ENCODE peak calls at places on chromosome X, in five cellular contexts. O is IMR-90, M is dorsolateral prefrontal cortex, V is retina, E is NCI-H1694 treated with DMSO at 0.1 percent for 48 hours. Q is an unnamed sample.
A peak's percentile ranks its signal among the peaks of the same experiment; 100 is the strongest.

GRCh38 chrX:96682516-96682915 is 2.1 kb upstream of the DIAPH2 start:
- DNase-seq in O (no peak), M (no peak), V (no peak), E (no peak), Q (no peak)

GRCh38 chrX:68945603-68946228 is 116.9 kb downstream of the EFNB1 start:
- DNase-seq in E (no peak), V (no peak), O (peak; percentile 70), M (no peak), Q (peak; percentile 86)

GRCh38 chrX:45959567-45959966 is 585.7 kb downstream of the ZNF674 start:
- DNase-seq in V (no peak), O (no peak), M (no peak), E (no peak), Q (no peak)

GRCh38 chrX:110795645-110796510 is at the start of gene CHRDL1:
- DNase-seq in E (peak; percentile 10), M (peak; percentile 44), V (peak; percentile 75), O (no peak), Q (no peak)

GRCh38 chrX:29903365-29903764 is 312.0 kb upstream of the MAGEB2 start:
- DNase-seq in E (no peak), V (no peak), M (no peak), O (peak; percentile 7), Q (peak; percentile 19)

GRCh38 chrX:120768254-120768653 is 107.4 kb downstream of the CT47B1 start:
- DNase-seq in V (no peak), M (no peak), E (no peak), O (no peak), Q (no peak)

GRCh38 chrX:149314031-149314430 is 191.1 kb downstream of the IDS start:
- DNase-seq in M (no peak), V (no peak), E (no peak), O (no peak), Q (peak; percentile 27)

GRCh38 chrX:121456315-121456714 is 408.9 kb downstream of the GLUD2 start:
- DNase-seq in M (no peak), V (no peak), E (no peak), O (no peak), Q (no peak)

GRCh38 chrX:135112096-135112729 is 8.1 kb downstream of the ETDB start:
- DNase-seq in M (no peak), V (peak; percentile 19), E (peak; percentile 5), O (peak; percentile 31), Q (peak; percentile 53)

GRCh38 chrX:42128587-42128986 is 205.2 kb upstream of the CASK start:
- DNase-seq in V (no peak), O (no peak), E (no peak), M (no peak), Q (no peak)

GRCh38 chrX:42708222-42708621 is 69.7 kb downstream of the PPP1R2C start:
- DNase-seq in V (no peak), O (no peak), E (no peak), M (no peak), Q (peak; percentile 57)

GRCh38 chrX:110146521-110146920 is 143.6 kb downstream of the TMEM164 start:
- DNase-seq in M (no peak), E (peak; percentile 45), O (peak; percentile 48), V (peak; percentile 43), Q (peak; percentile 67)

GRCh38 chrX:43882294-43882681 is at the start of gene MAOB:
- DNase-seq in M (peak; percentile 59), O (no peak), E (no peak), V (peak; percentile 31), Q (no peak)

GRCh38 chrX:20454117-20454516 is 187.4 kb upstream of the RPS6KA3 start:
- DNase-seq in E (no peak), O (peak; percentile 25), M (no peak), V (no peak), Q (peak; percentile 3)

GRCh38 chrX:46574337-46574940 is 874 bp downstream of the CHST7 start:
- DNase-seq in E (no peak), V (peak; percentile 70), O (no peak), M (peak; percentile 44), Q (no peak)

GRCh38 chrX:39818071-39818470 is 279.7 kb downstream of the BCOR start:
- DNase-seq in M (no peak), O (no peak), V (no peak), E (no peak), Q (no peak)

GRCh38 chrX:110407910-110408545 is 49.4 kb downstream of the RTL9 start:
- DNase-seq in V (peak; percentile 56), E (peak; percentile 72), O (peak; percentile 71), M (no peak), Q (peak; percentile 76)

GRCh38 chrX:1397441-1397840 is 5.5 kb upstream of the SLC25A6 start:
- DNase-seq in M (peak; percentile 12), V (no peak), E (no peak), O (no peak), Q (no peak)

GRCh38 chrX:100895365-100896075 is 21.4 kb upstream of the NOX1 start:
- DNase-seq in V (peak; percentile 15), O (peak; percentile 44), M (no peak), E (peak; percentile 4), Q (peak; percentile 57)

GRCh38 chrX:11968470-11968869 is 169.8 kb upstream of the FRMPD4 start:
- DNase-seq in M (no peak), O (peak; percentile 21), E (no peak), V (no peak), Q (peak; percentile 60)

GRCh38 chrX:51332188-51332942 is at the start of gene NUDT10:
- DNase-seq in O (peak; percentile 10), M (peak; percentile 71), V (peak; percentile 90), E (no peak), Q (peak; percentile 31)

GRCh38 chrX:111114806-111115205 is 18.8 kb downstream of the PAK3 start:
- DNase-seq in O (no peak), E (no peak), M (no peak), V (no peak), Q (no peak)

GRCh38 chrX:57906790-57907189 is 3.5 kb downstream of the ZXDA start:
- DNase-seq in E (no peak), O (peak; percentile 61), V (no peak), M (no peak), Q (peak; percentile 68)

GRCh38 chrX:47513697-47514085 is 30.7 kb upstream of the ZNF41 start:
- DNase-seq in O (no peak), M (no peak), V (peak; percentile 26), E (no peak), Q (no peak)

GRCh38 chrX:129525162-129525561 is 1.9 kb upstream of the SMARCA1 start:
- DNase-seq in E (no peak), O (no peak), M (no peak), V (no peak), Q (no peak)

GRCh38 chrX:32185160-32185559 is 1026.2 kb downstream of the DMD start:
- DNase-seq in O (no peak), E (no peak), M (no peak), V (no peak), Q (no peak)

GRCh38 chrX:50375481-50376267 is 95.0 kb downstream of the DGKK start:
- DNase-seq in O (no peak), M (no peak), E (no peak), V (no peak), Q (no peak)

GRCh38 chrX:137792214-137792613 is 226.3 kb downstream of the ZIC3 start:
- DNase-seq in V (no peak), M (no peak), O (no peak), E (no peak), Q (no peak)

GRCh38 chrX:17685026-17685425 is 52.3 kb upstream of the SCML1 start:
- DNase-seq in M (no peak), E (no peak), V (no peak), O (no peak), Q (no peak)

GRCh38 chrX:72027914-72028307 is 103.8 kb downstream of the RTL5 start:
- DNase-seq in E (no peak), V (no peak), M (no peak), O (no peak), Q (no peak)